ENCODE peak calls at places on chromosome 10, in seven cellular contexts. G is sigmoid colon, H is A549, Z is transverse colon, K is astrocyte, J is body of pancreas, Q is spleen. L is an unnamed sample. For H3K4me1, the result is how much of the 10 kb centered on the place peaks cover.

GRCh38 chr10:42979730-42980467 is 97.0 kb upstream of the RET start:
- DNase-seq in H (no peak), K (no peak), G (peak), Z (no peak), J (no peak), Q (peak), L (no peak)

GRCh38 chr10:77179015-77179695 is 458.5 kb downstream of the KCNMA1 start:
- DNase-seq in G (peak), K (peak), Z (peak), H (peak), J (peak), Q (no peak), L (no peak)

GRCh38 chr10:110501142-110501937 is 3.6 kb downstream of the DUSP5 start:
- DNase-seq in G (peak), Z (peak), K (peak), J (peak), Q (peak), H (peak), L (no peak)

GRCh38 chr10:51302316-51302715 is 228.0 kb downstream of the PRKG1 start:
- DNase-seq in G (no peak), H (no peak), Z (no peak), K (no peak), Q (no peak), J (no peak), L (no peak)

GRCh38 chr10:82813856-82814255 is 938.9 kb downstream of the NRG3 start:
- DNase-seq in H (no peak), Q (no peak), K (peak), Z (no peak), J (peak), G (no peak), L (no peak)

GRCh38 chr10:101828734-101829551 is 10.7 kb upstream of the OGA start:
- DNase-seq in H (no peak), J (peak), K (no peak), G (peak), Z (no peak), Q (peak), L (no peak)

GRCh38 chr10:74114041-74114448 is 36.6 kb downstream of the AP3M1 start:
- DNase-seq in G (peak), K (no peak), Q (no peak), J (no peak), H (no peak), Z (no peak), L (no peak)

GRCh38 chr10:46175311-46175710 is 111.5 kb upstream of the ANTXRL start:
- DNase-seq in Z (no peak), Q (no peak), J (no peak), G (no peak), K (no peak), H (no peak), L (no peak)

GRCh38 chr10:60511823-60512222 is 122.1 kb upstream of the ANK3 start:
- DNase-seq in H (no peak), J (no peak), Z (no peak), G (no peak), K (no peak), Q (no peak), L (no peak)

GRCh38 chr10:89602919-89603318 is 42.1 kb downstream of the PANK1 start:
- DNase-seq in K (no peak), Q (no peak), Z (no peak), G (no peak), J (no peak), H (no peak), L (no peak)

GRCh38 chr10:1657500-1657899 is 79.8 kb downstream of the ADARB2 start:
- DNase-seq in Q (no peak), K (no peak), Z (no peak), H (no peak), J (no peak), G (peak), L (no peak)

GRCh38 chr10:51073461-51074237 is 638 bp upstream of the PRKG1 start:
- DNase-seq in J (peak), G (peak), K (peak), Z (peak), Q (peak), H (no peak), L (no peak)

GRCh38 chr10:119608316-119609155 is 11.8 kb upstream of the TIAL1 start:
- DNase-seq in Z (peak), G (peak), H (peak), K (peak), Q (peak), J (peak), L (no peak)

GRCh38 chr10:4720463-4720862 is 105.5 kb upstream of the AKR1E2 start:
- DNase-seq in K (no peak), J (no peak), Q (no peak), G (no peak), H (no peak), Z (no peak), L (no peak)

GRCh38 chr10:59894114-59894513 is 12.2 kb downstream of the CCDC6 start:
- DNase-seq in J (peak), K (peak), H (no peak), Q (no peak), G (peak), Z (peak), L (no peak)

GRCh38 chr10:5413012-5413938 is 918 bp downstream of the NET1 start:
- DNase-seq in J (peak), K (peak), Z (no peak), Q (no peak), H (peak), G (no peak), L (no peak)

GRCh38 chr10:77418211-77418640 is 219.4 kb downstream of the KCNMA1 start:
- DNase-seq in Z (no peak), G (no peak), J (no peak), Q (no peak), H (no peak), K (peak), L (no peak)

GRCh38 chr10:78211476-78212110 is 177.9 kb downstream of the RPS24 start:
- DNase-seq in K (peak), Z (no peak), H (peak), Q (peak), G (no peak), J (peak), L (no peak)

GRCh38 chr10:31929986-31930675 is 1.5 kb upstream of the ARHGAP12 start:
- DNase-seq in J (no peak), Q (no peak), G (no peak), H (no peak), K (no peak), Z (no peak), L (no peak)

GRCh38 chr10:7449063-7449695 is 38.3 kb upstream of the SFMBT2 start:
- DNase-seq in J (no peak), G (no peak), Z (no peak), Q (no peak), K (no peak), H (no peak), L (no peak)

GRCh38 chr10:100744980-100745881 is at the start of gene PAX2:
- DNase-seq in G (peak), H (peak), Q (no peak), J (no peak), Z (no peak), K (no peak), L (no peak)

GRCh38 chr10:100743626-100744135 is 1.7 kb upstream of the PAX2 start:
- DNase-seq in G (peak), K (peak), Q (no peak), H (peak), J (peak), Z (peak), L (no peak)

GRCh38 chr10:100745882-100746412 is 565 bp downstream of the PAX2 start:
- DNase-seq in Z (no peak), H (no peak), J (no peak), Q (no peak), G (peak), K (no peak), L (no peak)

GRCh38 chr10:100742936-100743335 is 2.4 kb upstream of the PAX2 start:
- DNase-seq in H (no peak), G (peak), K (no peak), Q (no peak), J (no peak), Z (no peak), L (no peak)

GRCh38 chr10:100744136-100744979 is 1.0 kb upstream of the PAX2 start:
- DNase-seq in Q (no peak), K (no peak), J (no peak), G (peak), H (peak), Z (no peak), L (no peak)
- H3K4me1 ChIP-seq in Q (half or more), K (under half), J (half or more), G (under half), H (under half), Z (under half), L (under half)

DNA sequence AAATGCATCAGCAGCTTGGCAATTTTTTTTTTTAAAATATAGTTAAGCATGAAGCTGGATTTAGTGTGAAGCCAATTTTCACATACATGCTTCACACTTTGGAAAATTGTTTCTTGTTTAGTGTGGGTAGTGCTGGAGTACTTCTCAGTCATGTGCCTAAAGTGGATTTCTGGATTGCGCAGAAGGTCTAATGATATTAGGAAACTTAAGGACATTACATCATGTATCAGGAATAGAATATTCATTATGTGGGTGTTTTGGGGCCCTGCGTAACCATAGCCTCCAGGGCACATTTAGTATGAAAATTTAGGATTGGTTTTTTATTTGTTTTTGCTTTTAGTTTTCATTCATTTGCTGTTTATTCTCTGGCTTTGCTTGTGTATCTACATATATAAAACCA is 28.8 kb upstream of the BNIP3 start:
- DNase-seq in J (no peak), H (no peak), G (no peak), Z (no peak), Q (no peak), K (no peak), L (no peak)
- H3K27ac ChIP-seq in J (no peak), H (no peak), G (no peak), Z (peak), Q (no peak), K (no peak), L (no peak)

GRCh38 chr10:9294865-9295264 is 1240.4 kb downstream of the GATA3 start:
- DNase-seq in G (no peak), J (no peak), Q (no peak), K (no peak), Z (no peak), H (no peak), L (no peak)
- H3K4me1 ChIP-seq in G (under half), J (under half), Q (under half), K (under half), Z (under half), H (under half), L (under half)

GRCh38 chr10:80203835-80204148 is 1.5 kb downstream of the ANXA11 start:
- DNase-seq in G (no peak), K (no peak), J (no peak), Q (no peak), H (no peak), Z (no peak), L (no peak)

GRCh38 chr10:80204193-80204714 is 1.1 kb downstream of the ANXA11 start:
- DNase-seq in K (no peak), G (no peak), J (peak), Q (peak), Z (peak), H (peak), L (no peak)

GRCh38 chr10:80206277-80206655 is 929 bp upstream of the ANXA11 start:
- DNase-seq in J (no peak), Z (no peak), Q (no peak), H (no peak), K (no peak), G (no peak), L (no peak)

GRCh38 chr10:80204801-80205477 is 398 bp downstream of the ANXA11 start:
- DNase-seq in G (peak), J (peak), H (no peak), K (peak), Z (peak), Q (no peak), L (no peak)

DNA sequence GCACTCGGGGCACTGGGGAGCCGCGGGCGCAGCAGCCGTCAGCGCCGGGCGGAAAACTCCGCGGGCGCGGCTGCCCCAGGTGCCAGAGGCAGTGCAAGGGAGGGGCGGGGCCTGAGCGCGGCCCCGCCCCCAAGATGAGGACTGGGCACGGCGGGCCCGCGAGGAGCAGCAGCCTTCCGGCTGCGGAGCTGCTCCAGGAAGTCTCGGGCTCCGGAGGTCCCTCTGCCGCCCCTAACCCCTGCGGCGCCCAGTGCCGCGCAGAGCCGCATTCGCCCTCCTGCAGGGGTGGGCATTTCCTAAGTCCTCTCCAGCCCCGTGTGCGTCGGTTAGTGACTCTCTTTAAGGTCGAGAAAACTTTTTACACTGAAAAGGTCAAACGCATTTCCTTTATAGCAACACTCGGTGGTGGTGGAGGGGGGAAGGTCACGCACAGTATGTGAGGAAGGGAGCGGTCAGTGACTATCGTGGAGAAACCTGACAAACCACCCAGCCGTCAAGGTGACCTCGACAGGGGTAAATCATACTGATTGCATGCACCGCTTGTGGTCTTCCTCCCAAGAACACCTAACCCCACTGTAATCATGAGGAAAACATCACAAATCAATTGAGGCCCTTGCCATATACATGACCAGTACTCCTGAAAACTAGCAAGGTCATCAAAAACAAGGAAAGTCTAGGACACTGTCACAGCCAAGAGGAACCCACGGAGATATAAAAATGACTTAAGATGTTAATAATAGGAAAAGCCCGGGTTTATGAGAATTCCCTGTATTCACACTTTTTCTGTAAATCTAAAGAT is at the start of gene ANXA11:
- DNase-seq in H (peak), G (peak), J (peak), Z (peak), K (peak), Q (peak), L (peak)
- H3K27ac ChIP-seq in H (peak), G (peak), J (peak), Z (peak), K (peak), Q (peak), L (no peak)

L was measured in iPS DF 6.9.